ENCODE peak calls at places on chromosomes 7 and 10, in ten cellular contexts. W is activated CD8-positive, alpha-beta memory T cell treated with anti-CD3 and anti-CD28 coated beads for 24 hours; S is NCI-H2081; K is lower leg skin; P is substantia nigra; J is HT1080; F is memory B cell; H is hypothalamus; X is lower lobe of right lung; A is aorta. L is an unnamed sample.

GRCh38 chr10:42959833-42960232 is 117.0 kb upstream of the RET start:
- DNase-seq in X (peak; percentile 10), J (no peak), S (no peak), P (no peak), H (no peak), F (no peak), A (no peak), K (peak; percentile 46), W (peak; percentile 38), L (no peak)

GRCh38 chr7:107768263-107768662 is 24.3 kb downstream of the CBLL1 start:
- DNase-seq in W (no peak), J (no peak), P (no peak), X (no peak), H (no peak), F (no peak), S (no peak), A (no peak), K (no peak), L (no peak)

GRCh38 chr7:6375346-6376101 is 72.2 kb downstream of the DAGLB start:
- DNase-seq in K (no peak), H (no peak), W (peak; percentile 61), F (peak; percentile 22), S (no peak), P (no peak), A (no peak), J (peak; percentile 36), X (no peak), L (no peak)

GRCh38 chr10:95049919-95050318 is 19.4 kb downstream of the CYP2C8 start:
- DNase-seq in X (no peak), P (no peak), K (no peak), W (no peak), S (no peak), A (no peak), H (no peak), J (no peak), F (no peak), L (no peak)

GRCh38 chr10:132366006-132366405 is 31.0 kb upstream of the PWWP2B start:
- DNase-seq in K (peak; percentile 69), F (no peak), P (no peak), H (no peak), A (no peak), W (no peak), J (no peak), S (no peak), X (peak; percentile 23), L (no peak)

GRCh38 chr10:30115391-30116253 is 56.2 kb upstream of the JCAD start:
- DNase-seq in X (no peak), H (no peak), K (no peak), A (no peak), P (no peak), S (no peak), W (no peak), F (no peak), J (no peak), L (no peak)

GRCh38 chr10:127158663-127159062 is 37.7 kb downstream of the INSYN2A start:
- DNase-seq in P (no peak), A (no peak), W (no peak), X (no peak), F (no peak), J (no peak), H (no peak), S (no peak), K (no peak), L (no peak)

GRCh38 chr7:113294750-113295149 is 176.4 kb upstream of the SMIM30 start:
- DNase-seq in H (no peak), S (no peak), X (no peak), A (no peak), P (no peak), K (no peak), W (no peak), J (no peak), F (no peak), L (no peak)

GRCh38 chr10:59674211-59674836 is 35.3 kb downstream of the SLC16A9 start:
- DNase-seq in S (no peak), K (no peak), X (no peak), F (no peak), J (peak; percentile 62), A (no peak), P (no peak), W (no peak), H (no peak), L (no peak)

GRCh38 chr7:107090452-107090851 is 45.9 kb downstream of the PRKAR2B start:
- DNase-seq in K (no peak), A (no peak), P (no peak), S (no peak), W (no peak), H (peak; percentile 2), J (no peak), F (no peak), X (no peak), L (no peak)

GRCh38 chr7:36391436-36392198 is 2.0 kb downstream of the ANLN start:
- DNase-seq in J (peak; percentile 60), X (no peak), H (no peak), K (no peak), P (no peak), F (no peak), A (no peak), W (no peak), S (no peak), L (no peak)

GRCh38 chr10:114401195-114401741 is 3.0 kb downstream of the AFAP1L2 start:
- DNase-seq in F (no peak), A (peak; percentile 66), J (no peak), P (no peak), S (no peak), H (no peak), X (no peak), K (peak; percentile 90), W (no peak), L (no peak)

GRCh38 chr10:132616995-132617780 is 79.6 kb downstream of the INPP5A start:
- DNase-seq in X (no peak), J (no peak), A (no peak), P (no peak), K (peak; percentile 76), H (no peak), W (no peak), F (no peak), S (no peak), L (no peak)

GRCh38 chr10:20492447-20492846 is 404.7 kb downstream of the NEBL start:
- DNase-seq in W (no peak), J (no peak), X (no peak), H (no peak), K (no peak), S (no peak), A (no peak), P (no peak), F (no peak), L (no peak)

GRCh38 chr7:12674861-12675260 is 12.6 kb upstream of the ARL4A start:
- DNase-seq in X (no peak), S (peak; percentile 30), H (no peak), J (no peak), W (no peak), P (no peak), A (no peak), K (no peak), F (no peak), L (no peak)

GRCh38 chr10:15325243-15326002 is 45.7 kb downstream of the FAM171A1 start:
- DNase-seq in A (no peak), P (no peak), J (peak; percentile 96), W (no peak), K (no peak), S (no peak), H (no peak), X (no peak), F (no peak), L (no peak)

GRCh38 chr10:69958232-69958902 is 94.3 kb upstream of the MACROH2A2 start:
- DNase-seq in X (no peak), P (no peak), F (no peak), J (peak; percentile 56), A (no peak), W (no peak), S (no peak), K (no peak), H (no peak), L (peak; percentile 32)

GRCh38 chr7:36617408-36617807 is 106.9 kb downstream of the AOAH start:
- DNase-seq in H (no peak), F (no peak), J (no peak), X (no peak), P (no peak), S (no peak), A (no peak), K (no peak), W (no peak), L (no peak)

GRCh38 chr7:147999962-148000361 is 590.6 kb upstream of the C7orf33 start:
- DNase-seq in S (no peak), W (no peak), K (no peak), J (no peak), F (no peak), P (no peak), A (no peak), H (no peak), X (no peak), L (no peak)

GRCh38 chr10:128047991-128048826 is 78.0 kb downstream of the MKI67 start:
- DNase-seq in S (no peak), P (no peak), K (no peak), H (no peak), X (no peak), W (no peak), J (peak; percentile 84), A (peak; percentile 53), F (no peak), L (no peak)

GRCh38 chr10:125034671-125035070 is 92.7 kb downstream of the ZRANB1 start:
- DNase-seq in P (no peak), F (no peak), H (no peak), W (no peak), K (no peak), J (no peak), S (no peak), X (peak; percentile 35), A (no peak), L (no peak)

GRCh38 chr7:55086413-55087201 is 67.8 kb downstream of the EGFR start:
- DNase-seq in A (peak; percentile 74), J (peak; percentile 97), X (no peak), K (peak; percentile 73), S (no peak), F (peak; percentile 18), H (no peak), W (peak; percentile 70), P (no peak), L (peak; percentile 71)

GRCh38 chr7:126702242-126703016 is 550.3 kb downstream of the GRM8 start:
- DNase-seq in P (no peak), H (no peak), W (no peak), K (no peak), S (no peak), A (no peak), F (no peak), J (no peak), X (no peak), L (no peak)

GRCh38 chr10:12833451-12833850 is 168.1 kb downstream of the CCDC3 start:
- DNase-seq in J (no peak), A (no peak), X (no peak), S (no peak), W (no peak), P (no peak), H (no peak), F (no peak), K (no peak), L (no peak)

GRCh38 chr7:24381919-24382505 is 98.0 kb downstream of the NPY start:
- DNase-seq in A (no peak), X (no peak), H (no peak), P (no peak), W (no peak), F (no peak), K (no peak), J (peak; percentile 26), S (peak; percentile 20), L (no peak)

GRCh38 chr7:12064716-12065115 is 146.4 kb upstream of the TMEM106B start:
- DNase-seq in P (no peak), H (no peak), A (no peak), W (no peak), K (no peak), F (no peak), X (no peak), J (no peak), S (no peak), L (no peak)

GRCh38 chr7:44073664-44074348 is 8.4 kb upstream of the PGAM2 start:
- DNase-seq in W (peak; percentile 80), A (peak; percentile 93), S (no peak), F (peak; percentile 72), X (peak; percentile 91), P (peak; percentile 61), H (peak; percentile 73), K (peak; percentile 95), J (peak; percentile 75), L (peak; percentile 89)

GRCh38 chr10:19889279-19889678 is 73.0 kb downstream of the PLXDC2 start:
- DNase-seq in W (no peak), F (no peak), H (no peak), S (no peak), P (no peak), J (no peak), A (no peak), K (no peak), X (no peak), L (no peak)

L was measured in stimulated activated naive B cell treated with anti-CD40 and anti-IgM and Interleukin-4, amounts not matched to agents 10 μg/mL and 1 μg/mL and 100 μg/mL, for 72 hours.